ENCODE peak calls at places on chromosomes 12 and 14, in nine cellular contexts. S is testis, U is heart left ventricle, A is ovary, M is IMR-90, Z is A549, J is adrenal gland, K is tibial nerve, O is right lobe of liver. P is an unnamed sample.

GRCh38 chr12:122093098-122093883 is 14.7 kb downstream of the MLXIP start:
- DNase-seq in M (no peak), K (no peak), Z (no peak), A (no peak), O (no peak), J (no peak), U (no peak), S (no peak), P (no peak)

GRCh38 chr12:123379391-123379790 is 4.5 kb upstream of the KMT5A start:
- DNase-seq in K (no peak), Z (no peak), U (no peak), J (no peak), A (no peak), M (no peak), O (no peak), S (no peak), P (no peak)

GRCh38 chr12:89709994-89710872 is 1.6 kb upstream of the ATP2B1 start:
- DNase-seq in S (peak; percentile 63), K (peak; percentile 36), A (peak; percentile 82), J (peak; percentile 61), Z (peak; percentile 31), O (peak; percentile 67), U (no peak), M (peak; percentile 54), P (peak; percentile 67)

GRCh38 chr12:45342848-45343247 is 127.0 kb downstream of the ANO6 start:
- DNase-seq in K (no peak), M (no peak), J (no peak), A (no peak), S (no peak), U (no peak), O (no peak), Z (no peak), P (no peak)

GRCh38 chr12:13001725-13002040 is 1.6 kb upstream of the HEBP1 start:
- DNase-seq in Z (no peak), K (no peak), U (peak; percentile 29), J (no peak), M (no peak), O (no peak), S (no peak), A (no peak), P (no peak)

GRCh38 chr12:96235497-96235826 is 41.3 kb downstream of the ELK3 start:
- DNase-seq in S (no peak), A (no peak), O (no peak), J (no peak), U (no peak), Z (no peak), M (no peak), K (no peak), P (no peak)

GRCh38 chr14:96260341-96260821 is 4.4 kb downstream of the BDKRB1 start:
- DNase-seq in K (no peak), J (no peak), A (no peak), S (no peak), O (no peak), U (no peak), Z (no peak), M (peak; percentile 77), P (no peak)

GRCh38 chr14:55721353-55721752 is 141.3 kb downstream of the KTN1 start:
- DNase-seq in K (no peak), U (no peak), A (no peak), O (no peak), S (peak; percentile 33), Z (no peak), J (peak; percentile 51), M (peak; percentile 88), P (no peak)

DNA sequence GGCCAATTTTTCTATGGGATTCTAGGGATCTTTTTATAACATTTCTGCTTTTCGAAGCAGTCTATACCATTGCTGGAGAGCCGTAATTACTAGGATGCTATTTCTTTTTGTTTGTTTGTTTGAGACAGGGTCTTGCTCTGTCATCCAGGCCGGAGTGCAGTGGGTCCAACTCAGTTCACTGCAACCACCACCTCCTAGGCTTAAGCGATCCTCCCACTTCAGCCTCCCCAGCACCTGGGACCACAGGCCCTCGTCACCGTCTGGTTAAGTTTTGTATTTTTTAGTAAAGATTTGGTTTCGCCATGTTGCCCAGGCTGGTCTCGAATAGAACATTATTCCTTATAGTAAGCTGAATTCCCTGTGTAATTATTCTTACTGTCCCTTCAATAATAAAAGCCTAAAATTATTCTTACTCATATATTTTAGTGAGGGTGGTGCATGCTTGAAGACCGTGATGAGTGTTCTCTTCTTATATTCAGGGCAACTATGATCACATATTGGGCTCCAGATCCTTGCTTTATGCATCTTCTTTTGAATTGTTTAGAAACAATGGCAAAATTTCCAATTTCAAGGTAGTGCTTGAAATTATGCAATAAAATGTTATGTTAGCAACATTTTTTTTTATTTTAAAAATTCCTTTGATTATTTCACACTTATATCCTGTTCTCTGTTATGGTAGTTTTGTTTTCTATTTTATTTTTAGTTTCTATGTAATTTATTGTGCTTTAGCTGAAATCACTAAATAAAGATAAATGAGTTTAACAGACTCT is 66.2 kb downstream of the CRADD start:
- DNase-seq in O (no peak), S (no peak), K (no peak), Z (no peak), J (no peak), M (no peak), A (no peak), U (no peak), P (no peak)
- H3K4me3 ChIP-seq in O (no peak overlapping the region), S (no peak overlapping the region), K (no peak overlapping the region), Z (no peak overlapping the region), J (no peak overlapping the region), M (no peak overlapping the region), A (peak overlapping the region; percentile 49), U (peak overlapping the region; percentile 33), P (no peak overlapping the region)

DNA sequence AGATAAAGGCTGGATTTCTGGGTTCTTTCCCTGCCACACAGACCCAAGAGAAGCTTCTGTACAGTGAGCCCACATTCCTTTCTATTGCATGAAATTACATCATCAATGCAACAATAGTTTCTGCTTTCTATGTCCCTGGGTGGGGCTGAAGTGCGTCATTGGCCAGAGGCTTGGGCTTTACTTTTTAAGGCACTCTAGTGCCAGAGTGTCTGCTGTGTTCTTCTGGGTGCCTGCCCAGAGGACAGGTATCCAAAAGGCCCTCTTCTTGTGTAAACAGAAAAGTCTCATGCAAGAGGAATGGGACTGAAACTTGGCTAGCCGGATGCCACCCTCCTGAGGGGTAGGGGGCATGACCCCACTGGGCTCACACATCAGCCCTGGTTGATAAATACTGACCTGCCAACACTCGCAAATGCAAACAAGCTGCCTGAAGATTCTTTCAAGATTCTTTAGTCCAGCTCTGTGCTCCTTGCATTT is 5.9 kb downstream of the KRT86 start:
- DNase-seq in A (no peak), K (peak; percentile 57), O (no peak), U (peak; percentile 48), J (no peak), S (no peak), Z (peak; percentile 94), M (peak; percentile 94), P (peak; percentile 58)
- TF ChIP-seq POLR2A in A (no peak), K (no peak), O (no peak), U (peak; percentile 10), J (no peak), S (no peak), Z (no peak), M (peak; percentile 34), P (no peak)

DNA sequence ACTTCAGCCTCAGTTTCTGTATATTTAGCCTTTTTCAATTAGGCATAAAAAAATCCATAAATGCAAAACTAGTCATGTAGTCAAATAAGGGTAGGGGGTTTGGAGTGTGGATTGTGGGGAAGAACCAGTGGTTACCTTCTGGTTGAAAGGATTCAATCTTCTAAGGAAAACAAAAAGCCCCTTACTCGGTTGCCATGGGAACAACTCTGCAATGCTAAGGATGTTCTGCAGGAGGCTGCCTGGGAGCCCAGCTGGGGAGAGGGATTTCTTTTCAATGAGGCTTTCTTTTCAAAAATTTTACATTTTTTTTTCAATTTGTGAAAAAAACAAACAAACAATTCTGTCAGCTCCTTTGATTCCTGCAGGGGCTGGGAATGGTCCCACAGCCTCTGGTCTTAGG is 67.2 kb downstream of the SLC8A3 start:
- DNase-seq in S (no peak), A (no peak), Z (no peak), U (no peak), J (no peak), M (no peak), K (no peak), O (no peak), P (no peak)
- H3K4me3 ChIP-seq in S (no peak overlapping the region), A (no peak overlapping the region), Z (no peak overlapping the region), U (no peak overlapping the region), J (no peak overlapping the region), M (no peak overlapping the region), K (no peak overlapping the region), O (no peak overlapping the region), P (no peak overlapping the region)

DNA sequence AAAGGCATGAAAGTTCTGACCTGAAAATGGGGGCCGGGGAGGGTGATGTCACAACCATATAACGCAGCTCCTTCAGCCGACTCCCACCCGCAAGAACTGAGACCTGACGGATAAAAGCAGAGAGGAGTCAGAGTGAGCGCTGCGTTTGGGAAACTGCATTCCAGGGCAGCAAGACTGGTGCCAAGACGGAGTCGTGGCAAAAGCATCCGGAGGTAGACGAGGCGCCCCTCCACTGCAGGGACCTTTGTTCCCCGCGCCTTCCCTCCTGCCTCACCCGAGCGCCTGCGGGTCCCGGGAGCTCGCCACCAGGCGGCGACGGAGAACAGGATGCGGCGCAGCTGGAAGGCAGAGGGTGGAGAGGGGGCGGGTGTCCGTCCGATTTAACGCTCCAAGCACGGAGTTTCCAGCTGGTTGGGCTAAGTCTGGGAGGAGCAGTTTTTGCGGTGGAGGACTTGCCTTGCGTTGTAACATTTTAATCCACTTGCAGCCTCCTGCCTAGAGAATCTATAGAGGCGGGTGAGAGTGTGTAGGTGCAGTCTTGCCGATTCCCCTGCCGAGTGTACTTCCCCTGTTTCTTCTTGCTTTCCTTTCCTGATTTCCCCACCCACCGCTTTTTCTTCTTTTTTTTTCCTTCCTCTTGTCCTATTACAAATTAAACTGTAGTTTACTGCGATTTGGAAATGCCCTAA is 1.2 kb upstream of the CPNE8 start:
- DNase-seq in Z (peak; percentile 78), A (peak; percentile 87), U (peak; percentile 91), M (no peak), K (peak; percentile 81), J (peak; percentile 90), O (peak; percentile 94), S (peak; percentile 88), P (peak; percentile 91)
- TF ChIP-seq POLR2A in Z (peak; percentile 28), A (peak; percentile 65), U (peak; percentile 37), M (no peak), K (peak; percentile 41), J (peak; percentile 18), O (peak; percentile 67), S (no peak), P (peak; percentile 45)